ENCODE peak calls at places on chromosomes 13 and 19, in ten cellular contexts. Y is esophagus squamous epithelium, M is IMR-90, A is sigmoid colon, V is heart left ventricle, N is breast epithelium, Z is stomach, Q is body of pancreas, R is A549, G is Peyer's patch. C is an unnamed sample.
A peak's percentile ranks its signal among the peaks of the same experiment; 100 is the strongest.

GRCh38 chr19:18007605-18007938 is 398 bp upstream of the ARRDC2 start:
- DNase-seq in Q (no peak), A (no peak), Y (no peak), R (no peak), V (no peak), N (no peak), M (no peak), G (no peak), Z (no peak), C (no peak)

GRCh38 chr19:29255006-29255405 is 42.1 kb upstream of the UQCRFS1 start:
- DNase-seq in M (no peak), Q (no peak), N (no peak), Y (no peak), V (no peak), Z (no peak), A (no peak), R (no peak), G (no peak), C (peak; percentile 65)

GRCh38 chr19:44748426-44749254 is at the start of gene BCL3:
- DNase-seq in A (peak; percentile 80), Q (peak; percentile 74), Y (no peak), G (peak; percentile 90), V (peak; percentile 87), R (peak; percentile 89), Z (peak; percentile 80), N (peak; percentile 68), M (no peak), C (peak; percentile 52)

GRCh38 chr19:29671393-29672076 is 6.3 kb downstream of the PLEKHF1 start:
- DNase-seq in Q (peak; percentile 50), A (peak; percentile 72), V (peak; percentile 67), M (no peak), Z (peak; percentile 60), G (peak; percentile 94), N (peak; percentile 74), Y (peak; percentile 50), R (peak; percentile 56), C (no peak)

GRCh38 chr13:36526897-36527296 is 94.6 kb downstream of the CCNA1 start:
- DNase-seq in A (no peak), G (no peak), Z (no peak), R (no peak), Y (no peak), M (no peak), Q (no peak), N (no peak), V (no peak), C (no peak)

GRCh38 chr13:64057372-64058020 is 2641.8 kb upstream of the PCDH20 start:
- DNase-seq in Y (no peak), Q (no peak), Z (no peak), N (no peak), A (no peak), R (no peak), V (no peak), G (no peak), M (no peak), C (no peak)

GRCh38 chr19:35696835-35697234 is 7.5 kb upstream of the ZBTB32 start:
- DNase-seq in Z (no peak), M (no peak), R (no peak), Y (no peak), N (no peak), Q (no peak), V (no peak), A (no peak), G (no peak), C (no peak)

GRCh38 chr13:23610187-23610576 is 40.0 kb downstream of the TNFRSF19 start:
- DNase-seq in N (no peak), Z (no peak), Q (no peak), R (no peak), Y (no peak), G (no peak), V (peak; percentile 67), M (peak; percentile 35), A (no peak), C (no peak)

GRCh38 chr19:1004803-1005664 is 4.8 kb downstream of the GRIN3B start:
- DNase-seq in R (no peak), M (no peak), Q (no peak), V (no peak), G (no peak), N (no peak), Y (no peak), A (no peak), Z (no peak), C (no peak)

GRCh38 chr13:22945321-22946226 is 235.2 kb upstream of the SGCG start:
- DNase-seq in A (no peak), Z (no peak), N (no peak), Q (no peak), Y (no peak), R (no peak), V (no peak), M (no peak), G (no peak), C (peak; percentile 60)

GRCh38 chr19:31154021-31154420 is 195.2 kb downstream of the TSHZ3 start:
- DNase-seq in N (no peak), M (peak; percentile 4), Y (no peak), G (no peak), A (no peak), V (no peak), Z (no peak), R (no peak), Q (no peak), C (peak; percentile 76)

GRCh38 chr19:41928754-41929535 is 696 bp upstream of the ERFL start:
- DNase-seq in R (peak; percentile 53), Y (no peak), A (no peak), G (peak; percentile 68), V (no peak), N (no peak), M (no peak), Q (peak; percentile 33), Z (no peak), C (no peak)

GRCh38 chr19:53136432-53136831 is 3.7 kb upstream of the ZNF415 start:
- DNase-seq in A (no peak), Z (no peak), Q (no peak), G (no peak), N (no peak), Y (no peak), R (no peak), V (no peak), M (no peak), C (no peak)

GRCh38 chr13:97248243-97248642 is 26.1 kb downstream of the MBNL2 start:
- DNase-seq in Z (no peak), Q (no peak), R (no peak), N (no peak), M (no peak), A (no peak), G (no peak), Y (no peak), V (no peak), C (no peak)

DNA sequence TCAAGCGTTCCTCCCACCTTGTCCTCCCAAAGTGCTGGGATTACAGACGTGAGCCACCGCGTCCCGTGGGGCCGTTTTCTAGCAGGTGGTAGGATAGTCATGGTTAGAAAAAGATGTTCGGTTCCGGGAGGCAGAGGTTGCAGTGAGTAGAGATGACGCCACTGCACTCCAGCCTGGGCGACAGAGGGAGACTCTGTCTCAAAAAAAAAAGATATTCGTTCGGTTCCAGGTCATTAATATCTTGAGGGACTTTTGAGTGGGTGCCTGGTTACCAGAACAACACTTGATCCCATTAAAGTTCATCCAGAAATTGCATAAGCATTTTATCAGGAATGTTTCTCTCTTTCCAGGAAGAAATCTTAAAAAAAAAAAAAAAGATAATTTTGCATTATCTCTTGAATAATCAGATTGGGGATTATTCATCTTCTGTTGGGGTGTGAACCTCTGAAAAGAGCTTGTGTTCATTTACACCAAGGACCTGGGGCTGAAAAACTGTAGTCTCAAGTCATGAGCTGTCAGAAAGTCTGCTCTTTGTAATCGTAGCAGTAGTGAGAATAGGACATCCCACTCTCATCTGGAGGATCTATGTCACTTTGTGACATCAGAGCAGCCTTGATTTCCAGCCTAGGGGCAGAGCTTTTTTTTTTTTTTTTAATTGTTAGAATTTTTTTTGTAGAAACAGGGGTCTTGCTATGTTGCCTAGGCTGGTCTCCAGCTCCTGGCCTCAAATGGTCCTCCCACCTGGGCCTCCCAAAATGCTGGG is 1.0 kb upstream of the ETHE1 start:
- DNase-seq in V (peak; percentile 37), M (no peak), A (peak; percentile 80), N (no peak), Z (no peak), Y (no peak), G (peak; percentile 66), R (no peak), Q (peak; percentile 24), C (no peak)
- TF ChIP-seq CTCF in V (no peak), M (no peak), A (no peak), N (no peak), Z (no peak), Y (no peak), G (no peak), R (no peak), Q (no peak), C (no peak)

GRCh38 chr19:19448238-19448544 is 42.7 kb downstream of the GATAD2A start:
- DNase-seq in R (no peak), N (no peak), G (no peak), Y (no peak), M (no peak), Z (peak; percentile 65), A (no peak), Q (peak; percentile 82), V (peak; percentile 51), C (no peak)
- H3K4me3 ChIP-seq in R (no peak overlapping the region), N (no peak overlapping the region), G (no peak overlapping the region), Y (no peak overlapping the region), M (no peak overlapping the region), Z (no peak overlapping the region), A (no peak overlapping the region), Q (no peak overlapping the region), V (no peak overlapping the region), C (no peak overlapping the region)

DNA sequence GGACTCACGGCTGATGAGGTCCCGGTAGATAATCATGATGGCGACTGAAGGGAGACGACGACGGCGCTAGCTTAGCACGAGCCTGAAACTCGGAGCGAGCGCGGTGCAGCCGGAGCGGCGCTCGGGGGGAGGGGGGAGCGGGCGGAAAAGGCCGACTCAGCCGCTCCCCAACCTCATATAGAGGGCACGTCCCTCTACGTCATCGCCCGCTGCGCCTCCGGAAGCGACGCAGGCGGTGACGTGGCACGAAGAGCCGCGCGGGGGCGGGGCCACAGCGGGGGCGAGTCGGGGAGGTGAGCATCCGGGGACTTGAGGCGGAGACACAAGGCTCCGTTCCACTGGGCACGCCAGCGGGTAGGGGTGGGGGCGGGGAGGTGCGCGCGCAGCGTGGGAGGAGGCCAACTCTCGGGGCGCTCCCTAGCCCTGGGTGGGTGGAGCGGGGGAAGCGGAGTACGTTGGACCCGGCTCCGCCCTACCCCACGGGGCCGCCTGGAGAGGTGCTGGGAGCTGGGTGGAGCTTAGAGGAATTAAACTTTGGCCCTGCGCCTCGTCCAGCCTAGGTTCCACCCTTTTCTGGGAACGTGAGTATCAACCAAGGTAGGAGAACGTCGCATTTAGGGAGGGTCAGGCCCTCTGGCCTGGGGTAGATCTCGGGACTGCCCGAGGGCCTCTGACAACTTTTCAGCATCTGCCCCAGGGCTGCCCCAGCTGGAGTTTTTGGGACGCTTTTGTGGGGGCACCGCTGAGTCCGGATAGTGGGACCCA is at the start of gene TPT1:
- DNase-seq in G (peak; percentile 100), M (peak; percentile 98), V (peak; percentile 99), A (peak; percentile 100), R (peak; percentile 98), Z (peak; percentile 99), N (peak; percentile 99), Q (peak; percentile 99), Y (peak; percentile 96), C (peak; percentile 99)
- TF ChIP-seq POLR2A in G (peak; percentile 94), M (peak; percentile 99), V (peak; percentile 84), A (peak; percentile 97), R (peak; percentile 91), Z (peak; percentile 95), N (peak; percentile 87), Q (peak; percentile 97), Y (peak; percentile 94), C (peak; percentile 96)

DNA sequence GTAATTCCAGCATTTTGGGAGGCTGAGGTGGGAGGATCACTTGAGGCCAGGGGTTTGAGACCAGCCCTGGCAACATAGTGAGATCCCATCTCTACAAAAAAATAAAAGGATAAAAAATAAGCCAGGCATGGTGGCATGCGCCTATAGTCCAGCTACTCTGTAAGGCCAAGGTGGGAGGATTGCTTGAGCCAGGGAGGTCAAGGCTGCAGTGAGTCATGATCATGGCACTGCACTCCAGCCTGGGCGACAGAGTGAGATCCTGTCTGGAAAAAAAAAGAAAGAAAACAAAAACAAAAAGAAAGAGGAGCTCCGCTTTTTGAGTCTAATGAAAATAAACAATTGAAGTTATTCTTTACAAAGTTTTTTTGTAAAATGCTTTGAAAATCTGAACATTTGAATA is 326.2 kb downstream of the GPC5 start:
- DNase-seq in Z (no peak), Q (no peak), Y (no peak), N (no peak), G (no peak), V (no peak), A (no peak), R (no peak), M (no peak), C (no peak)
- TF ChIP-seq CTCF in Z (no peak), Q (no peak), Y (no peak), N (no peak), G (no peak), V (no peak), A (no peak), R (no peak), M (no peak), C (no peak)

C was measured in lower leg skin.